ENCODE peak calls at places on chromosome 4, in four cellular contexts. X is ascending aorta, W is nephron progenitor cell, E is brain microvascular endothelial cell. M is an unnamed sample.

GRCh38 chr4:17662694-17663093 is 48.3 kb downstream of the MED28 start:
- DNase-seq in X (no peak), W (no peak), E (peak), M (no peak)

GRCh38 chr4:150769235-150769634 is 187.3 kb downstream of the MAB21L2 start:
- DNase-seq in X (no peak), W (no peak), E (peak), M (no peak)

GRCh38 chr4:163331629-163332360 is 601 bp downstream of the NPY1R start:
- DNase-seq in X (no peak), W (peak), E (no peak), M (peak)

GRCh38 chr4:105166066-105166465 is 19.4 kb downstream of the TET2 start:
- DNase-seq in X (no peak), W (no peak), E (no peak), M (no peak)

GRCh38 chr4:40736910-40737309 is 12.8 kb upstream of the NSUN7 start:
- DNase-seq in X (no peak), W (no peak), E (no peak), M (no peak)

GRCh38 chr4:175823015-175823741 is 11.1 kb upstream of the GPM6A start:
- DNase-seq in X (no peak), W (no peak), E (no peak), M (no peak)

GRCh38 chr4:140308366-140309123 is 64.9 kb upstream of the SCOC start:
- DNase-seq in X (peak), W (no peak), E (peak), M (no peak)

GRCh38 chr4:40409835-40410234 is 74.7 kb downstream of the CHRNA9 start:
- DNase-seq in X (no peak), W (no peak), E (peak), M (no peak)

GRCh38 chr4:161990721-161991120 is 173.1 kb downstream of the FSTL5 start:
- DNase-seq in X (no peak), W (no peak), E (no peak), M (no peak)

GRCh38 chr4:152258804-152259708 is 276.8 kb downstream of the FBXW7 start:
- DNase-seq in X (no peak), W (no peak), E (peak), M (no peak)

GRCh38 chr4:8595237-8596087 is 2.9 kb downstream of the CPZ start:
- DNase-seq in X (no peak), W (no peak), E (no peak), M (no peak)

GRCh38 chr4:177119021-177119461 is 190.6 kb upstream of the NEIL3 start:
- DNase-seq in X (no peak), W (no peak), E (no peak), M (no peak)

GRCh38 chr4:79700356-79700755 is 292.3 kb upstream of the GK2 start:
- DNase-seq in X (no peak), W (no peak), E (no peak), M (no peak)

GRCh38 chr4:81257021-81257420 is 42.0 kb upstream of the PRKG2 start:
- DNase-seq in X (no peak), W (no peak), E (peak), M (no peak)

GRCh38 chr4:15729910-15730533 is 27.2 kb downstream of the BST1 start:
- DNase-seq in X (no peak), W (peak), E (peak), M (no peak)

GRCh38 chr4:159451006-159451405 is 348.1 kb downstream of the RAPGEF2 start:
- DNase-seq in X (no peak), W (no peak), E (no peak), M (no peak)

GRCh38 chr4:8035371-8035780 is 95.7 kb upstream of the AFAP1 start:
- DNase-seq in X (no peak), W (no peak), E (peak), M (no peak)

GRCh38 chr4:14908635-14909034 is 93.6 kb upstream of the CPEB2 start:
- DNase-seq in X (no peak), W (no peak), E (peak), M (no peak)

GRCh38 chr4:42339935-42340406 is 57.3 kb upstream of the SHISA3 start:
- DNase-seq in X (no peak), W (no peak), E (peak), M (no peak)

GRCh38 chr4:1767770-1768366 is 25.2 kb upstream of the FGFR3 start:
- DNase-seq in X (no peak), W (peak), E (no peak), M (peak)

GRCh38 chr4:54484361-54484760 is 173.4 kb upstream of the KIT start:
- DNase-seq in X (no peak), W (no peak), E (no peak), M (no peak)

GRCh38 chr4:155442267-155443105 is 65.7 kb upstream of the MAP9 start:
- DNase-seq in X (peak), W (peak), E (peak), M (peak)
- TF ChIP-seq CTCF in X (peak), W (peak), E (peak), M (peak)

GRCh38 chr4:145097821-145098674 is at the start of the genes ABCE1 and ANAPC10:
- DNase-seq in X (peak), W (peak), E (peak), M (peak)
- TF ChIP-seq CTCF in X (peak), W (no peak), E (peak), M (no peak)

DNA sequence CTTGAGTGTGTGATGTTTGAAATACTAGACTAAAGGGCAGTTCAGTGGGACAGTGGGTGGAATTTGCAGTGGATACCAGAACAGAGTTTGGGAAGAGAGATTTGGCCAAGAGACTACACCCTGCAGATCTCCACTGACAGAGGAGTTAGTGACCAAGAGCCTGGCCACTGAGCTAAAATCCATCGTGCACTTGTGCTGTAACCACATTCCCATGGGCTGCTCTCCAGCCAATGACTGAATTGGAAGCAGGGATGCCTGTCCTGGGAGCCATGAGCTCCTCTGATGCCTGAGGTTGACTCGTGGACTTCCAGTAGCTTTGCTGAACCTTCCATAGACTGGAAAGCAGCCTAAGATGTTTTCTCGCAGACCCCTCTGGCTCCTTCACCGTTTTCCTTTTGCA is 296.1 kb downstream of the TRIML1 start:
- DNase-seq in X (no peak), W (no peak), E (no peak), M (no peak)
- TF ChIP-seq CTCF in X (no peak), W (no peak), E (no peak), M (no peak)

GRCh38 chr4:180832086-180832485 is 1411.1 kb upstream of the TENM3 start:
- DNase-seq in X (no peak), W (no peak), E (no peak), M (no peak)
- TF ChIP-seq CTCF in X (no peak), W (peak), E (peak), M (peak)

DNA sequence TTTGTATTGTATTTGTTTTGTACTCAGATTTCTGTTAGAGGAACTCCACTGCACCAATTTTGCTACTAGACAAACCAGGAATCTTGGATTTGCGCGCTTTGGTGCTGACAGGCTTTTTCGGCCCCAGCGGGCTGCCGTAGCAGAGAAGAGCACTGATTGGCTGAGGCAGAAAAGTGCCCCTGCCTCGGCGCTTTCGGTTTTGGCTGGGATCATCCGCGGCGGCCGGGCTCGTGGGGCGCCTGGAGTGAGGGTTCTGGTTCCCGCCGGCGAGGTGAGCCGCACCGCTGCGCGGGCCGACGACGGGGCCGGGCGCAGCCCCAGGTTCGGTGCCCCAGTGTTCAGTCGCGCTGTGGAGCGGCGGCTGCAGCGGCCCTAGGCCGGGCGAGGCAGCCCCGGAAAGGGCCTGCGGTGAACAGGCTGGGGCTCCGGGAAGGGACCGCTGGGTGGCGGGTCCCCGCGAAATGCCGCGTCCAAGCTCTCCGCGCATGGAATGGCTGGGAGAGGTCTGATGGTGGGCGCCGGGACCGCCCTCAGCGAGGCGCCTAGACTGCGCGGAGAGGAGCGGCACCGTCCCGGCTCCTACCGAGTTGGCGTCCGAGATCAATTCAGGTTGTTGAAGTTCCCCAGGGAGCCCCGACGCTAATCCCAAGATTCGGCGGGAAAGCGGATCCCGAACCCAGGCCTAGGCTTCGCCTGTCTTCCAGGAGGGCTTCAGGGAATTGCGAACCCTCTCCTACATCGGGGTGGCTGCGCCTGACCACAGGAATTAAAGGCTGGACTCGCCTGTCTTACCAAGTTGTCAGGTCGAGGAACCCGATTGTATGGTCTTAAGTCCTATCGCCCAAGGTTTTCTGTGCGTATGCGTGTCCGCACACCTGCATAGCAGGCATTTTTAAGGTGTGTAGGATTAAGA is at the start of gene LSM6:
- DNase-seq in X (peak), W (peak), E (peak), M (peak)
- TF ChIP-seq CTCF in X (peak), W (no peak), E (peak), M (peak)

GRCh38 chr4:97317691-97318090 is 825.6 kb downstream of the STPG2 start:
- DNase-seq in X (no peak), W (no peak), E (no peak), M (no peak)
- TF ChIP-seq CTCF in X (no peak), W (no peak), E (no peak), M (no peak)

DNA sequence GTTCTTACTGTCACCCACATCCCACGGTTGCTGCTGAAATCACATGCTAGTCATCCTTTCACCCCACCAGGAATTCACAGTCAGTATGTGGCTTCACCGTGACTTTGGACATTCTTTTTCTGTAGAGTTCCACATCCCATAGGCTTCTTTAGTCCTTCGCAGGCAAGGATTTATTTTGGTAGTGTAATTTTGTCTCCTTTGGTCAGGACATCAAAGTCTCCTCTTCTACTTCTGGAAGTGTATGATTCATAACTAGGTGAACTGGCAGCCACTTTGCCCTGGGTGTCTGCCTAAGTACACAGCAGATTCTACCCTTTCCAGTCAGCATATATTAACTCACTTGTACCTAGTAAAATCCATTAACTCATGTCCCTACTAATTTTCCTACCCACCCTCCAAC is 38.3 kb upstream of the MMAA start:
- DNase-seq in X (no peak), W (no peak), E (no peak), M (no peak)
- TF ChIP-seq CTCF in X (no peak), W (no peak), E (no peak), M (no peak)

DNA sequence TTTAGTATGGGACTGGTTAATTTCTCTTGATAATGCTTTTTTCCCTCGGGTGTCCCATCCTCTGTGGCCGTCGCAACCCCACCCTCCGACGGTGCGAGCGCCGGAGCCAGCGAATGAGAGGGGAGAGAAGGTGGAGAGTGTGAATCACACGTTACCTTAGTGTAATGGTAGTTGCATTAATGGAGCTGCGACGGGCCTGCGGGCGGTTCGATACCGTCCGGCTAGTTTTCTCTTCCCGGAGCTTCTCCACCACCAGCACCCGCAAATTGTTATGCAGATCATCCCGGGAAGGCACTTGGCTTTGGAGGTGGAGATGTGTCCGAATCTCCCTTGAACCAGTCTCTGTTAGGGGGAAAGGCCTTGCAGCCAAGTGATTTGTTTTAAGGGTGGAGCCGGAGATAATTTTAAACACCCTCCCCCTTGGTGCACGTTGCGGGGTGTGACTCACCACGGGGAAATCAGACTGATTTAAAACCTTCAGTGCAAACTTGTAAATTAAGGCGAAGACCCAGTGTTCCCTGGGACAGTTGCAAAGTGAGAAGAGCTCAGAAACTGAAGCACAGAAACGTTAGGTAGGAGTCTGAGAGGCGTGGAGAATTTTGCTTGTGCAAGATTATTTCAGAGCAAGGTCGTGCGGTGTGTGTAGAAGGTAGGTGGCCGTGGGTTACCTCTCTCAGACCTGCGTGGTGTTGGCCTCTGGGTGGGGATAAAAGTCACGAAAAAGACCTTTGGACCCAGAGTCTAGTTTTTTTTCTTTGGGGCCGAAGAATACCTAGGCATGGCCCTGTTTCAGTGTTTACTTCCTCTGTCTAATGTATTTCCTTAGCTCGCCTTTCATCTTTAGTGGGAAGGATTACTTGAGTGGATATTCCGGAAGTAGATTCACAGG is 1.3 kb downstream of the AFF1 start:
- DNase-seq in X (no peak), W (peak), E (peak), M (no peak)
- TF ChIP-seq CTCF in X (no peak), W (no peak), E (no peak), M (no peak)